ENCODE peak calls at places on chromosomes 4 and X, in five cellular contexts. I, F, L, M and Z are unnamed samples.

GRCh38 chr4:55248756-55249155 is 97.3 kb upstream of the SRD5A3 start:
- DNase-seq in I (no peak), M (peak; percentile 17), F (no peak), L (no peak), Z (no peak)

GRCh38 chrX:12497832-12498591 is 293.2 kb upstream of the PRPS2 start:
- DNase-seq in L (no peak), F (no peak), M (no peak), I (no peak), Z (no peak)

GRCh38 chrX:45056428-45057145 is 144.1 kb downstream of the DIPK2B start:
- DNase-seq in I (no peak), L (no peak), F (peak; percentile 15), M (no peak), Z (no peak)

GRCh38 chr4:6364146-6364545 is 94.5 kb downstream of the WFS1 start:
- DNase-seq in F (no peak), M (no peak), L (no peak), I (no peak), Z (no peak)

GRCh38 chrX:68921937-68922456 is 93.2 kb downstream of the EFNB1 start:
- DNase-seq in M (no peak), F (no peak), L (no peak), I (no peak), Z (no peak)

GRCh38 chr4:127781303-127782024 is 658 bp upstream of the HSPA4L start:
- DNase-seq in F (peak; percentile 83), L (peak; percentile 83), M (peak; percentile 64), I (peak; percentile 70), Z (no peak)

GRCh38 chr4:74619931-74620702 is 174.2 kb downstream of the BTC start:
- DNase-seq in L (no peak), F (no peak), I (no peak), M (peak; percentile 55), Z (no peak)

GRCh38 chr4:95204873-95205272 is 343.9 kb downstream of the UNC5C start:
- DNase-seq in I (no peak), F (no peak), M (no peak), L (peak; percentile 6), Z (no peak)

GRCh38 chrX:20139966-20140365 is 1.7 kb downstream of the EIF1AX start:
- DNase-seq in I (no peak), F (peak; percentile 63), L (peak; percentile 21), M (peak; percentile 61), Z (no peak)

GRCh38 chr4:41939016-41939623 is 3.9 kb downstream of the TMEM33 start:
- DNase-seq in L (peak; percentile 74), F (peak; percentile 28), I (no peak), M (peak; percentile 39), Z (no peak)

GRCh38 chr4:38133711-38134480 is 173.7 kb downstream of the PTTG2 start:
- DNase-seq in M (no peak), F (no peak), I (no peak), L (peak; percentile 70), Z (no peak)

GRCh38 chrX:2317527-2318055 is 183.2 kb downstream of the DHRSX start:
- DNase-seq in M (no peak), L (no peak), I (no peak), F (no peak), Z (no peak)

GRCh38 chr4:6601661-6602250 is 26.8 kb downstream of the MAN2B2 start:
- DNase-seq in F (no peak), M (no peak), L (no peak), I (no peak), Z (no peak)

GRCh38 chrX:17078031-17078730 is 131.7 kb downstream of the REPS2 start:
- DNase-seq in M (peak; percentile 11), L (no peak), F (peak; percentile 53), I (no peak), Z (peak; percentile 8)

GRCh38 chrX:38044682-38045081 is 38.3 kb downstream of the SYTL5 start:
- DNase-seq in F (no peak), L (no peak), M (no peak), I (no peak), Z (no peak)

GRCh38 chr4:139458999-139459398 is 5.1 kb downstream of the RAB33B start:
- DNase-seq in M (no peak), I (no peak), L (peak; percentile 8), F (peak; percentile 7), Z (no peak)

GRCh38 chr4:1240721-1241465 is 8.0 kb downstream of the CTBP1 start:
- DNase-seq in F (no peak), L (no peak), I (peak; percentile 50), M (no peak), Z (no peak)

GRCh38 chrX:29231800-29232199 is 644.6 kb downstream of the IL1RAPL1 start:
- DNase-seq in M (peak; percentile 15), F (peak; percentile 37), L (no peak), I (no peak), Z (no peak)

GRCh38 chr4:9971711-9972110 is 49.6 kb downstream of the SLC2A9 start:
- DNase-seq in F (no peak), I (no peak), M (no peak), L (peak; percentile 71), Z (no peak)

GRCh38 chr4:145709843-145710242 is 29.9 kb downstream of the C4orf51 start:
- DNase-seq in M (peak; percentile 86), L (peak; percentile 85), F (peak; percentile 44), I (no peak), Z (no peak)

GRCh38 chr4:15198070-15198727 is 195.9 kb downstream of the CPEB2 start:
- DNase-seq in F (peak; percentile 13), I (no peak), M (peak; percentile 32), L (no peak), Z (no peak)

GRCh38 chr4:11441182-11441556 is 12.5 kb upstream of the HS3ST1 start:
- DNase-seq in M (no peak), F (no peak), I (no peak), L (no peak), Z (no peak)

GRCh38 chr4:65227628-65228027 is 442.7 kb downstream of the EPHA5 start:
- DNase-seq in F (no peak), I (no peak), M (no peak), L (no peak), Z (no peak)

GRCh38 chr4:169968999-169969398 is 57.2 kb downstream of the MFAP3L start:
- DNase-seq in I (no peak), F (peak; percentile 68), M (no peak), L (peak; percentile 96), Z (no peak)

GRCh38 chrX:54423161-54423888 is 16.9 kb upstream of the TSR2 start:
- DNase-seq in I (no peak), F (no peak), M (no peak), L (peak; percentile 1), Z (no peak)

GRCh38 chr4:30870513-30870912 is 150.3 kb downstream of the PCDH7 start:
- DNase-seq in F (no peak), I (no peak), M (no peak), L (no peak), Z (no peak)

GRCh38 chr4:173418636-173419035 is 19.7 kb upstream of the SCRG1 start:
- DNase-seq in F (no peak), I (no peak), M (no peak), L (no peak), Z (no peak)

GRCh38 chrX:13647709-13648212 is 5.2 kb upstream of the TCEANC start:
- DNase-seq in M (peak; percentile 91), I (no peak), L (peak; percentile 68), F (no peak), Z (no peak)

GRCh38 chr4:47221721-47222120 is 190.4 kb downstream of the GABRB1 start:
- DNase-seq in L (peak; percentile 52), M (peak; percentile 76), I (no peak), F (peak; percentile 42), Z (no peak)

GRCh38 chr4:148097811-148098210 is 344.4 kb downstream of the NR3C2 start:
- DNase-seq in L (no peak), M (no peak), I (no peak), F (no peak), Z (no peak)

GRCh38 chrX:148457279-148457678 is 43.1 kb upstream of the AFF2 start:
- DNase-seq in I (no peak), M (no peak), F (no peak), L (no peak), Z (no peak)

GRCh38 chrX:48683411-48683982 is at the start of gene WAS:
- DNase-seq in I (no peak), L (no peak), F (no peak), M (no peak), Z (no peak)
- H3K4me3 ChIP-seq in I (peak within 1 kb of the TSS; percentile 25), L (no peak within 1 kb of the TSS), F (no peak within 1 kb of the TSS), M (no peak within 1 kb of the TSS), Z (no peak within 1 kb of the TSS)

GRCh38 chrX:122244080-122244479 is 940.0 kb upstream of the GRIA3 start:
- DNase-seq in F (no peak), M (no peak), I (no peak), L (no peak), Z (no peak)

GRCh38 chrX:122246937-122247336 is 937.1 kb upstream of the GRIA3 start:
- DNase-seq in I (no peak), F (no peak), M (no peak), L (no peak), Z (no peak)

GRCh38 chrX:122245943-122246342 is 938.1 kb upstream of the GRIA3 start:
- DNase-seq in M (no peak), L (no peak), F (no peak), I (no peak), Z (no peak)

GRCh38 chrX:122241959-122242358 is 942.1 kb upstream of the GRIA3 start:
- DNase-seq in I (no peak), L (no peak), F (no peak), M (no peak), Z (no peak)

DNA sequence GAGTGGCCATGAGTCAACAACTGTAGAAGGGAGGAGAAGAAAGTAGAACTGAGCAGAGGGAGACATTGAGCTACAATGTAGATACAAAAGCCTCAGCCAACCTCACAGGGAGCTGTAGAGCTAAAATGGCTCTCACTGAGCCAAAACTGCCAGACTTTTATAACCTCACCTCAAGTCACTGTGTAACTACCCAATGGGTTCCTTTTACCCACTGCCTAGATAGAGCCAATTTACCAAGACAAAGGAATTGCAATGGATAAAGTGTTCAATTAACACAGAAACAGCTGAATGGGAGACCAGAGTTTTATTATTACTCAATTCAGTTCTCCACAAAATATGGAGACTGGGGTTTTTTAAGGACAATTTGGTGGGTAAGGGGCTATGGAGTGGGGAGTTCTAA is 938.9 kb upstream of the GRIA3 start:
- DNase-seq in F (no peak), I (no peak), L (no peak), M (no peak), Z (no peak)
- H3K9me3 ChIP-seq in F (no peaks in the 10 kb centered on the region), I (no peaks in the 10 kb centered on the region), L (no peaks in the 10 kb centered on the region), M (no peaks in the 10 kb centered on the region), Z (no peaks in the 10 kb centered on the region)

GRCh38 chrX:50471390-50471789 is 765 bp upstream of the DGKK start:
- DNase-seq in M (no peak), F (no peak), I (no peak), L (no peak), Z (no peak)
- H3K4me3 ChIP-seq in M (no peak overlapping the region), F (no peak overlapping the region), I (no peak overlapping the region), L (no peak overlapping the region), Z (no peak overlapping the region)

GRCh38 chrX:151816914-151817313 is 82.4 kb downstream of the CNGA2 start:
- DNase-seq in M (no peak), F (peak; percentile 7), I (no peak), L (no peak), Z (no peak)

GRCh38 chrX:151815461-151815860 is 80.9 kb downstream of the CNGA2 start:
- DNase-seq in M (no peak), L (no peak), I (no peak), F (peak; percentile 54), Z (no peak)

GRCh38 chrX:151825927-151826471 is 86.7 kb upstream of the MAGEA4 start:
- DNase-seq in F (peak; percentile 91), I (no peak), L (peak; percentile 67), M (peak; percentile 72), Z (peak; percentile 90)

GRCh38 chrX:151818828-151819227 is 84.3 kb downstream of the CNGA2 start:
- DNase-seq in M (no peak), L (no peak), F (no peak), I (no peak), Z (no peak)

GRCh38 chrX:151821226-151821625 is 86.7 kb downstream of the CNGA2 start:
- DNase-seq in I (no peak), M (no peak), L (no peak), F (no peak), Z (no peak)
- H3K9me3 ChIP-seq in I (no peaks in the 10 kb centered on the region), M (no peaks in the 10 kb centered on the region), L (no peaks in the 10 kb centered on the region), F (no peaks in the 10 kb centered on the region), Z (no peaks in the 10 kb centered on the region)